ENCODE peak calls at places on chromosome 10, in seven cellular contexts. V is RWPE2; K is aorta; G is PC-3; J is pancreas; I is stimulated activated effector memory CD8-positive, alpha-beta T cell treated with anti-CD3 and anti-CD28 coated beads, Interleukin-12 subunit alpha, Interleukin-12 subunit beta, amount 100 ng/mL, for 72 hours; F is omental fat pad. P is an unnamed sample.

GRCh38 chr10:96025566-96025965 is 17.8 kb upstream of the CCNJ start:
- ATAC-seq in V (peak; percentile 44), K (no peak), G (peak; percentile 68), F (no peak), I (peak; percentile 59), J (no peak), P (peak; percentile 12)

GRCh38 chr10:119415121-119415520 is 127.4 kb downstream of the RGS10 start:
- ATAC-seq in V (no peak), I (no peak), J (no peak), G (no peak), F (no peak), K (no peak), P (no peak)

GRCh38 chr10:31745612-31746376 is 182.8 kb downstream of the ARHGAP12 start:
- ATAC-seq in J (no peak), G (peak; percentile 99), F (peak; percentile 61), V (peak; percentile 100), K (no peak), I (peak; percentile 99), P (peak; percentile 99)

GRCh38 chr10:98309366-98310355 is 41.7 kb upstream of the LOXL4 start:
- ATAC-seq in F (peak; percentile 98), V (peak; percentile 92), I (peak; percentile 70), K (peak; percentile 94), G (peak; percentile 94), J (peak; percentile 97), P (peak; percentile 45)

GRCh38 chr10:78424721-78425120 is 391.1 kb downstream of the RPS24 start:
- ATAC-seq in G (peak; percentile 98), V (no peak), F (no peak), K (no peak), I (no peak), J (no peak), P (no peak)

GRCh38 chr10:100216006-100216405 is 13.4 kb downstream of the CHUK start:
- ATAC-seq in J (no peak), F (no peak), K (no peak), I (no peak), V (no peak), G (no peak), P (no peak)

GRCh38 chr10:126080879-126081331 is 184.5 kb downstream of the FANK1 start:
- ATAC-seq in F (peak; percentile 68), J (peak; percentile 25), K (no peak), I (no peak), V (no peak), G (no peak), P (no peak)

GRCh38 chr10:122336332-122336731 is 38.2 kb upstream of the PLEKHA1 start:
- ATAC-seq in J (no peak), F (no peak), I (peak; percentile 36), K (no peak), V (no peak), G (peak; percentile 50), P (peak; percentile 30)

GRCh38 chr10:1372212-1372611 is 316.0 kb downstream of the WDR37 start:
- ATAC-seq in V (no peak), F (no peak), I (no peak), J (no peak), K (no peak), G (no peak), P (no peak)

GRCh38 chr10:24691113-24691512 is 32.6 kb downstream of the ARHGAP21 start:
- ATAC-seq in K (peak; percentile 77), I (no peak), F (peak; percentile 62), V (no peak), J (no peak), G (no peak), P (no peak)

GRCh38 chr10:3980139-3980538 is 195.1 kb upstream of the KLF6 start:
- ATAC-seq in F (no peak), G (no peak), V (no peak), J (no peak), I (no peak), K (no peak), P (no peak)

GRCh38 chr10:117374506-117375359 is 507 bp downstream of the PDZD8 start:
- ATAC-seq in J (peak; percentile 6), G (peak; percentile 18), K (peak; percentile 39), V (peak; percentile 40), F (peak; percentile 39), I (peak; percentile 63), P (peak; percentile 46)

GRCh38 chr10:51422311-51423120 is 276.9 kb downstream of the CSTF2T start:
- ATAC-seq in I (peak; percentile 62), K (peak; percentile 78), F (peak; percentile 70), J (peak; percentile 93), V (peak; percentile 58), G (peak; percentile 95), P (peak; percentile 37)

GRCh38 chr10:69481280-69481679 is 30.0 kb downstream of the TSPAN15 start:
- ATAC-seq in F (no peak), V (no peak), K (no peak), I (no peak), G (no peak), J (peak; percentile 43), P (no peak)

GRCh38 chr10:1187151-1187854 is 131.1 kb downstream of the WDR37 start:
- ATAC-seq in V (peak; percentile 41), G (no peak), J (no peak), F (no peak), K (no peak), I (no peak), P (no peak)

GRCh38 chr10:125121003-125121402 is 39.4 kb downstream of the CTBP2 start:
- ATAC-seq in I (no peak), G (no peak), K (no peak), V (peak; percentile 71), J (peak; percentile 6), F (no peak), P (no peak)

GRCh38 chr10:132184816-132185593 is 1.7 kb upstream of the DPYSL4 start:
- ATAC-seq in K (no peak), I (no peak), V (no peak), J (no peak), G (no peak), F (no peak), P (no peak)

GRCh38 chr10:88555190-88555894 is 27.8 kb downstream of the RNLS start:
- ATAC-seq in G (no peak), J (no peak), K (no peak), V (no peak), F (no peak), I (no peak), P (no peak)

GRCh38 chr10:132497788-132498561 is 39.6 kb upstream of the INPP5A start:
- ATAC-seq in J (no peak), I (no peak), K (peak; percentile 27), F (no peak), V (no peak), G (no peak), P (no peak)

P was measured in activated T-helper 17 cell treated with anti-CD3 and anti-CD28 coated beads, Interleukin-2, amount 50 U/mL, for 72 hours.